ENCODE peak calls at places on chromosomes 6 and 20, in seven cellular contexts. Q is pancreas, I is type B pancreatic cell, B is epithelial cell of esophagus, W is body of pancreas, U is astrocyte of the spinal cord, A is cardiac fibroblast. Y is an unnamed sample.

GRCh38 chr6:149052350-149053106 is 265.0 kb upstream of the TAB2 start:
- DNase-seq in A (no peak), B (peak), W (no peak), I (no peak), Q (no peak), U (no peak), Y (no peak)

GRCh38 chr20:381581-382290 is 1.2 kb downstream of the TRIB3 start:
- DNase-seq in A (peak), U (peak), B (peak), W (peak), I (peak), Q (peak), Y (peak)

GRCh38 chr6:31826793-31827285 is 699 bp upstream of the HSPA1B start:
- DNase-seq in Q (peak), I (no peak), A (peak), U (no peak), B (peak), W (peak), Y (peak)

GRCh38 chr6:6891949-6892461 is 215.8 kb upstream of the RREB1 start:
- DNase-seq in U (no peak), W (no peak), B (peak), A (no peak), I (no peak), Q (peak), Y (no peak)

GRCh38 chr6:70299456-70299855 is 3.4 kb downstream of the COL9A1 start:
- DNase-seq in U (peak), W (no peak), I (no peak), Q (no peak), A (peak), B (peak), Y (no peak)

GRCh38 chr20:2066461-2067122 is 35.0 kb upstream of the STK35 start:
- DNase-seq in I (no peak), U (no peak), B (no peak), W (no peak), Q (no peak), A (no peak), Y (no peak)

GRCh38 chr6:13538084-13538483 is 36.3 kb upstream of the SIRT5 start:
- DNase-seq in U (peak), Q (no peak), B (peak), I (no peak), A (peak), W (no peak), Y (no peak)

GRCh38 chr6:112927641-112928040 is 580.5 kb downstream of the RFPL4B start:
- DNase-seq in A (no peak), Q (no peak), I (no peak), U (peak), W (no peak), B (peak), Y (no peak)

GRCh38 chr20:56809668-56810067 is 180.6 kb downstream of the TFAP2C start:
- DNase-seq in A (no peak), Q (no peak), W (no peak), U (no peak), I (no peak), B (no peak), Y (no peak)

GRCh38 chr6:70557998-70558397 is 8.7 kb upstream of the SDHAF4 start:
- DNase-seq in I (no peak), U (no peak), Q (no peak), B (no peak), W (no peak), A (no peak), Y (no peak)

GRCh38 chr6:18820725-18821124 is 433.6 kb downstream of the RNF144B start:
- DNase-seq in I (no peak), A (no peak), U (no peak), Q (no peak), W (no peak), B (no peak), Y (no peak)

GRCh38 chr6:68368845-68369244 is 266.2 kb upstream of the ADGRB3 start:
- DNase-seq in A (no peak), Q (no peak), B (no peak), U (no peak), W (no peak), I (no peak), Y (no peak)

GRCh38 chr6:1858191-1858590 is 248.5 kb downstream of the FOXC1 start:
- DNase-seq in B (no peak), W (no peak), A (no peak), U (no peak), Q (no peak), I (no peak), Y (no peak)

GRCh38 chr20:21862958-21863357 is 157.5 kb downstream of the PAX1 start:
- DNase-seq in B (no peak), A (no peak), W (no peak), Q (no peak), U (no peak), I (no peak), Y (no peak)

GRCh38 chr6:69456086-69456485 is 340.7 kb downstream of the LMBRD1 start:
- DNase-seq in U (no peak), W (no peak), B (no peak), I (no peak), Q (no peak), A (no peak), Y (no peak)

GRCh38 chr20:6740096-6740495 is 27.4 kb upstream of the BMP2 start:
- DNase-seq in A (no peak), W (no peak), I (no peak), U (no peak), B (no peak), Q (no peak), Y (no peak)

GRCh38 chr20:8780926-8781325 is 288.0 kb upstream of the PLCB4 start:
- DNase-seq in Q (no peak), A (no peak), B (no peak), U (no peak), I (no peak), W (no peak), Y (no peak)

GRCh38 chr6:3237761-3238662 is 10.6 kb upstream of the TUBB2B start:
- DNase-seq in W (no peak), B (no peak), Q (no peak), A (no peak), I (no peak), U (no peak), Y (no peak)

GRCh38 chr6:160427312-160428068 is 79.3 kb downstream of the SLC22A3 start:
- DNase-seq in Q (peak), B (peak), W (peak), U (no peak), A (peak), I (no peak), Y (no peak)

GRCh38 chr6:93389192-93389591 is 30.2 kb downstream of the EPHA7 start:
- DNase-seq in B (no peak), I (no peak), Q (no peak), U (no peak), W (no peak), A (peak), Y (no peak)

GRCh38 chr6:148404456-148405022 is 61.9 kb downstream of the SASH1 start:
- DNase-seq in B (no peak), W (no peak), I (no peak), A (no peak), U (no peak), Q (no peak), Y (no peak)

GRCh38 chr20:7695622-7696021 is 244.6 kb downstream of the HAO1 start:
- DNase-seq in I (no peak), W (no peak), B (peak), Q (no peak), U (peak), A (no peak), Y (no peak)

GRCh38 chr20:13934992-13935894 is 55.2 kb downstream of the SEL1L2 start:
- DNase-seq in A (no peak), I (no peak), Q (no peak), U (no peak), B (no peak), W (no peak), Y (no peak)

GRCh38 chr6:2839982-2840793 is 1.5 kb downstream of the SERPINB1 start:
- DNase-seq in B (peak), I (no peak), Q (no peak), W (no peak), A (no peak), U (no peak), Y (peak)

GRCh38 chr6:14791525-14791924 is 454.3 kb upstream of the JARID2 start:
- DNase-seq in Q (no peak), I (no peak), B (peak), W (no peak), U (no peak), A (no peak), Y (no peak)

GRCh38 chr20:1451092-1451491 is 15.6 kb downstream of the NSFL1C start:
- DNase-seq in W (no peak), U (peak), B (no peak), A (no peak), I (no peak), Q (no peak), Y (no peak)

GRCh38 chr6:166559211-166559610 is 27.3 kb downstream of the RAMACL start:
- DNase-seq in Q (no peak), W (no peak), I (no peak), B (peak), U (no peak), A (peak), Y (no peak)

GRCh38 chr6:14339711-14340590 is 222.4 kb downstream of the CD83 start:
- DNase-seq in U (no peak), A (peak), W (no peak), B (no peak), I (no peak), Q (no peak), Y (no peak)

GRCh38 chr6:162798546-162798945 is 70.8 kb downstream of the PACRG start:
- DNase-seq in B (peak), W (no peak), U (no peak), I (no peak), Q (no peak), A (no peak), Y (no peak)

GRCh38 chr20:20452254-20452676 is 84.4 kb downstream of the INSM1 start:
- DNase-seq in Q (peak), B (peak), A (peak), I (no peak), U (peak), W (peak), Y (no peak)

GRCh38 chr6:116323863-116324262 is 44.1 kb upstream of the TSPYL1 start:
- DNase-seq in A (no peak), W (no peak), U (no peak), I (no peak), B (no peak), Q (no peak), Y (no peak)

GRCh38 chr6:83352413-83352812 is 78.4 kb downstream of the ME1 start:
- DNase-seq in A (no peak), U (no peak), W (no peak), Q (no peak), I (no peak), B (peak), Y (no peak)

GRCh38 chr20:54624701-54625472 is 149.5 kb downstream of the DOK5 start:
- DNase-seq in A (peak), U (peak), B (no peak), W (no peak), Q (no peak), I (no peak), Y (no peak)

GRCh38 chr6:132937466-132937906 is 123.1 kb downstream of the RPS12 start:
- DNase-seq in A (peak), B (peak), I (no peak), W (peak), Q (peak), U (peak), Y (no peak)
- TF ChIP-seq CTCF in A (peak), B (peak), I (peak), W (peak), Q (peak), U (peak), Y (peak)

GRCh38 chr20:38242848-38243449 is 17.6 kb downstream of the KIAA1755 start:
- DNase-seq in W (no peak), B (peak), A (no peak), U (no peak), I (no peak), Q (no peak), Y (no peak)
- TF ChIP-seq CTCF in W (no peak), B (peak), A (peak), U (peak), I (peak), Q (no peak), Y (peak)

GRCh38 chr20:25197173-25197869 is 1.8 kb downstream of the ENTPD6 start:
- DNase-seq in W (no peak), A (no peak), B (no peak), Q (no peak), I (no peak), U (no peak), Y (no peak)

GRCh38 chr20:25194333-25194972 is 1.1 kb upstream of the ENTPD6 start:
- DNase-seq in W (no peak), I (no peak), A (no peak), Q (no peak), B (no peak), U (no peak), Y (no peak)

GRCh38 chr20:25195962-25196700 is 619 bp downstream of the ENTPD6 start:
- DNase-seq in W (peak), B (peak), A (peak), I (no peak), Q (peak), U (no peak), Y (peak)

GRCh38 chr20:25196701-25197120 is 1.2 kb downstream of the ENTPD6 start:
- DNase-seq in Q (no peak), A (no peak), I (no peak), U (peak), W (peak), B (no peak), Y (no peak)

DNA sequence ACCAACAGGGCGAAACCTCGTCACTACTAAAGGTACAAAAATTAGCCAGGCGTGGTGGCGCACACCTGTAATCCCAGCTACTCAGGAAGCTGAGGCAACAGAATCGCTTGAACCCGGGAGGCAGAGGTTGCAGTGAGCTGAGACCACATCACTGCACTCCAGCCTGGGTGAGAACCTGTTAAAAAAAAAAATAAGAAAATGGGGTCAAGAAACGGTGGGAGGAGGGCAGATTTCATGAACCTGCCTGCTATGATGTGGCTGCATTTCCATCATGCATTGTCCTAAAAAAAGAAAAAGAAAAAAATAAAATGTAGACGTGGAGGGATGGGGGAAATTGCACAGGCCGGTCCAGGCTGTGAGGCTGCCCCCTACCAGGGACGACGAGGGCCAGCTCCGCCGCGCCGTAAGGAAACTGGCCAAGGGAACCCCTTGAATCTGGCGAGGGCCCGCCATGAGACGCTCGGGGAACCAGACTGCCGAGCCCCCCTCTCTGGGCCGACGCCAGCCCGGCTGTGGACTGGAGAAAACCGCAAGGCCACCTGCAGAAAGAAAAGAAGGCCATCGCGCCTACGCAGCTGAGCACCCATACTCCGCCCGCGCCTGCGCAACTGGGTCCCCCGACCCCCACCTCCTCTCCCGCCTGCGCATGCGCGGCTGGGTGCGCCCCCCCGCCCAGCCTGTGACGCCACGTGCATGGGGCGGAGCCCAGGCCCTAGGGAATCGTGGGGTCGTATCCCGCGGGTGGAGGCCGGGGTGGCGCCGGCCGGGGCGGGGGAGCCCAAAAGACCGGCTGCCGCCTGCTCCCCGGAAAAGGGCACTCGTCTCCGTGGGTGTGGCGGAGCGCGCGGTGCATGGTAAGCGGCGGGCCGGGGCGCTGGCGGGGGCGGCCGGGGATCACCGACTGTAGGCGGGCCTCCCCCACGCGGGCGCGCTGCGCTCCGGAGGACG is at the start of gene ENTPD6:
- DNase-seq in U (peak), W (peak), A (peak), I (peak), B (peak), Q (peak), Y (peak)
- TF ChIP-seq CTCF in U (peak), W (no peak), A (peak), I (no peak), B (no peak), Q (no peak), Y (peak)

GRCh38 chr20:16775961-16776360 is 27.8 kb downstream of the OTOR start:
- DNase-seq in I (no peak), U (no peak), A (no peak), W (no peak), B (no peak), Q (no peak), Y (no peak)

GRCh38 chr20:16771204-16771603 is 23.0 kb downstream of the OTOR start:
- DNase-seq in W (no peak), I (no peak), B (no peak), U (no peak), Q (no peak), A (no peak), Y (no peak)
- TF ChIP-seq CTCF in W (no peak), I (no peak), B (no peak), U (no peak), Q (no peak), A (no peak), Y (no peak)

DNA sequence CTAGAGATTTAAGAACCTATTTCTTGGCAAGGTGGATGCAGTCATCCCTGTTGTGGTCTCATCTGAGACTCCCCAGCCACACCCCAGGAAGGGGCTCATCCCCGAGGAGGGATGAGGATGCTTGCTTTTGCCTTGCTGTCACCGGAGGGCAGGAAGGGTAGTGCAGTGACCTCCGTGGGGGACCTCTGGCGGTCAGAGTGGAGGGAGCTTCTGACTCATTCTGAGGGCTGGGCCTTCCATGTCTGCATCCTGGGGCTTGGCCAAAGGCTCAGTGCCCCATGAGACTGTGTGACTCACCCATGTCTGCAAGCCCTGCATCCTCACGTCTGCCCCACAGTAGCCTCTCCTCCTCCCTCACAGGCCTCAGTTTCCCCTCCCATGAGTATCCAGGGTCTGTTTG is 38.7 kb downstream of the UQCC2 start:
- DNase-seq in W (peak), B (peak), A (peak), Q (no peak), U (peak), I (no peak), Y (peak)
- TF ChIP-seq CTCF in W (no peak), B (peak), A (peak), Q (no peak), U (peak), I (peak), Y (peak)

GRCh38 chr6:108836061-108836460 is 12.2 kb upstream of the ARMC2 start:
- DNase-seq in U (no peak), I (no peak), A (no peak), Q (no peak), W (no peak), B (no peak), Y (no peak)

GRCh38 chr6:108840919-108841318 is 7.3 kb upstream of the ARMC2 start:
- DNase-seq in A (no peak), U (no peak), I (no peak), W (no peak), B (no peak), Q (no peak), Y (no peak)

GRCh38 chr6:108837236-108837971 is 10.8 kb upstream of the ARMC2 start:
- DNase-seq in Q (no peak), U (no peak), A (no peak), I (no peak), W (peak), B (no peak), Y (no peak)

GRCh38 chr6:108839068-108839467 is 9.2 kb upstream of the ARMC2 start:
- DNase-seq in B (no peak), Q (no peak), W (no peak), I (no peak), A (no peak), U (no peak), Y (no peak)

GRCh38 chr6:108838101-108838717 is 10.0 kb upstream of the ARMC2 start:
- DNase-seq in Q (no peak), B (peak), I (no peak), U (peak), A (peak), W (no peak), Y (no peak)
- TF ChIP-seq CTCF in Q (no peak), B (peak), I (peak), U (peak), A (peak), W (no peak), Y (peak)

GRCh38 chr6:114564302-114564933 is 221.6 kb upstream of the HS3ST5 start:
- DNase-seq in B (no peak), I (no peak), W (no peak), Q (no peak), A (no peak), U (no peak), Y (no peak)

DNA sequence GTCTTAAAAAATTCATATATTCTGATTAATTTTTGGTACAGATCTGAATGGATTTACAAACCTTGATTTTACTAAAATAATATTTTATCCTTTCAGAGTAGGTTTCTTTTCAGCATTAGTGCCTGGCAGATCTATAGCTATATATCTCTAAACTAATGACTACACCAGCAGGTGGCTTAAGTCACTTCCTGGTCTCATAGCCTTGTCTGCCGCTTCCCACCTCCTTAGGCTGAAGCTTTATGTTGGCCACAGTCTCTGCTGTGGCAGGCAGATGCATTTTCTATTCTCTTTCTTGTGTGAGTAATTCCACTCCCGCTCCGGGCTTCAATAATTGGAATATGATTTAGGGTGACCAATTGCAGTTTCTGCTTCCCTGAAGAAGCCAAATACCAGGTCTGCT is 226.8 kb upstream of the HS3ST5 start:
- DNase-seq in U (no peak), B (no peak), A (no peak), Q (no peak), W (no peak), I (no peak), Y (no peak)
- TF ChIP-seq CTCF in U (no peak), B (no peak), A (no peak), Q (no peak), W (no peak), I (peak), Y (no peak)

GRCh38 chr20:41091926-41092325 is 45.4 kb upstream of the PLCG1 start:
- DNase-seq in A (no peak), B (no peak), W (no peak), I (no peak), U (no peak), Q (no peak), Y (no peak)

GRCh38 chr20:41086402-41087324 is 50.7 kb upstream of the PLCG1 start:
- DNase-seq in W (no peak), I (no peak), B (no peak), U (no peak), Q (no peak), A (no peak), Y (no peak)

GRCh38 chr20:41087325-41087685 is 50.0 kb upstream of the PLCG1 start:
- DNase-seq in U (no peak), Q (no peak), W (no peak), B (no peak), A (no peak), I (no peak), Y (no peak)

GRCh38 chr20:41087777-41088176 is 49.6 kb upstream of the PLCG1 start:
- DNase-seq in U (no peak), I (no peak), W (no peak), Q (no peak), A (no peak), B (no peak), Y (no peak)

DNA sequence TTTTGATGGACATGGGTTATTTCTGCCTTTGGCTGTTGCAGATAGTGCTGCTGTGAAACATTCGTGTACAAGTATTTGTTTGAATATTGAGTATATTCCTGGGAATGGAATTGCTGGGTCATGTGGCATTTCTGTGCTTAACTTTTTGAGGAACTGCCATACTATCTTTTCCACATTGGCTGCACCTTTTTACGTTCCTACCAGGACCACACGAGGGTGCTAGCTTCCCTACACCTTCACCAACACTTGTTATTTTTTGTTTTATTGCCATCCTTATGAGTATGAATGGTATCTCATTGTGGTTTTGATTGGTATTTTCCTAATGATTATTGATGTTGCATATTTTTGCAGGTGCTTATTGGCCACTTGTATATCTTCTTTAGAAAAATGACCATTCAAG is 47.8 kb upstream of the PLCG1 start:
- DNase-seq in I (no peak), Q (no peak), B (no peak), W (no peak), U (no peak), A (no peak), Y (no peak)
- TF ChIP-seq CTCF in I (peak), Q (no peak), B (no peak), W (no peak), U (peak), A (no peak), Y (no peak)